ENCODE peak calls at places on chromosomes 13 and 19, in ten cellular contexts. M is H1, C is adrenal gland, P is ovary, V is heart left ventricle, B is stomach, L is tibial nerve, S is IMR-90, A is esophagus squamous epithelium, Z is suprapubic skin. T is an unnamed sample.

GRCh38 chr13:44155422-44156293 is 218.0 kb upstream of the SERP2 start:
- DNase-seq in S (peak; percentile 45), V (peak; percentile 66), Z (peak; percentile 67), C (peak; percentile 32), A (no peak), B (peak; percentile 70), L (peak; percentile 33), P (peak; percentile 79), M (no peak), T (peak; percentile 70)

GRCh38 chr19:29547361-29547960 is 21.7 kb downstream of the VSTM2B start:
- DNase-seq in L (no peak), S (no peak), P (no peak), Z (no peak), B (peak; percentile 2), C (no peak), M (no peak), A (no peak), V (no peak), T (peak; percentile 8)

GRCh38 chr13:25463496-25463895 is 91.7 kb downstream of the ATP8A2 start:
- DNase-seq in Z (no peak), V (no peak), S (peak; percentile 22), P (no peak), C (no peak), L (no peak), A (no peak), M (no peak), B (no peak), T (no peak)

GRCh38 chr19:40460185-40460584 is 5.4 kb downstream of the BLVRB start:
- DNase-seq in L (no peak), S (no peak), V (no peak), Z (no peak), B (no peak), C (no peak), A (no peak), M (no peak), P (no peak), T (no peak)

GRCh38 chr13:32587774-32588165 is 1.5 kb downstream of the PDS5B start:
- DNase-seq in L (no peak), B (no peak), Z (no peak), A (no peak), P (no peak), V (no peak), C (no peak), M (no peak), S (peak; percentile 30), T (no peak)

GRCh38 chr13:36673838-36674326 is at the start of gene SERTM1:
- DNase-seq in M (peak; percentile 81), P (peak; percentile 60), A (no peak), C (no peak), S (no peak), V (peak; percentile 35), B (no peak), Z (no peak), L (no peak), T (peak; percentile 86)

GRCh38 chr13:112719016-112719415 is 29.2 kb downstream of the ATP11A start:
- DNase-seq in V (no peak), P (no peak), Z (no peak), A (no peak), S (peak; percentile 61), C (no peak), M (no peak), B (no peak), L (no peak), T (no peak)

GRCh38 chr13:100334209-100334608 is 245.3 kb downstream of the PCCA start:
- DNase-seq in M (no peak), P (no peak), V (no peak), A (no peak), L (no peak), B (no peak), Z (no peak), C (no peak), S (no peak), T (no peak)

GRCh38 chr19:51727349-51727880 is 3.6 kb upstream of the HAS1 start:
- DNase-seq in V (no peak), L (no peak), Z (no peak), M (no peak), C (no peak), A (no peak), B (no peak), S (no peak), P (no peak), T (no peak)

GRCh38 chr13:30142502-30143211 is 164.7 kb downstream of the KATNAL1 start:
- DNase-seq in A (no peak), Z (peak; percentile 84), C (peak; percentile 55), S (peak; percentile 99), M (no peak), L (no peak), P (peak; percentile 40), V (no peak), B (no peak), T (peak; percentile 65)

GRCh38 chr13:43785166-43785680 is 1.5 kb downstream of the ENOX1 start:
- DNase-seq in B (no peak), Z (no peak), P (no peak), A (no peak), V (no peak), M (no peak), C (no peak), L (no peak), S (peak; percentile 2), T (no peak)

GRCh38 chr13:78742659-78743058 is 83.7 kb upstream of the OBI1 start:
- DNase-seq in B (no peak), P (no peak), L (no peak), S (no peak), Z (no peak), M (no peak), C (no peak), A (no peak), V (no peak), T (no peak)

DNA sequence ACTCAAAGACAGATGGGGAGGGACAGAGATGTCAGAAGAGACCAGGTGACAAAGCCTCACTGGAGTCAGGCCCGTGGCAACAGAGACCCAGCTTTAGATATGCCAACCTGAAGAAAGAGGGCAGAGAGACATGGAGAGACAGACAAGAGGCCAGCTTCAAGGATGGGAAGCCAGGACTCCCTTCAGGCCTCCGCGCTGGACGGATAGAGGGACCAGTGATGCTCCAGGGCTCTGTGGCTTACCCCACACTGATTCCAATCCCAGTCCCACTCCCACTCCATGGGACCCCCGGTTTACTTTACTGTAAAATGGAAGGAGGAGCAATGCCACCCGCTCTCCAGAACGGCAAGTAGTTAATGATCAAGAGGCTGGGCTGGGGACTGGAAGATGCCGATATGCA is 1.7 kb upstream of the ETV2 start:
- DNase-seq in B (no peak), V (no peak), Z (no peak), C (no peak), L (no peak), A (no peak), P (no peak), M (no peak), S (no peak), T (no peak)
- H3K9me3 ChIP-seq in B (no peaks in the 10 kb centered on the region), V (no peaks in the 10 kb centered on the region), Z (no peaks in the 10 kb centered on the region), C (no peaks in the 10 kb centered on the region), L (no peaks in the 10 kb centered on the region), A (no peaks in the 10 kb centered on the region), P (no peaks in the 10 kb centered on the region), M (no peaks in the 10 kb centered on the region), S (no peaks in the 10 kb centered on the region), T (no peaks in the 10 kb centered on the region)

GRCh38 chr19:19821366-19822147 is at the start of gene ZNF506:
- DNase-seq in M (peak; percentile 79), L (peak; percentile 100), B (peak; percentile 100), P (peak; percentile 100), V (peak; percentile 100), S (peak; percentile 92), C (peak; percentile 100), A (peak; percentile 89), Z (peak; percentile 99), T (peak; percentile 85)
- TF ChIP-seq POLR2A in M (peak; percentile 82), L (peak; percentile 71), B (peak; percentile 73), P (peak; percentile 92), V (peak; percentile 30), S (peak; percentile 77), C (peak; percentile 96), A (peak; percentile 86), Z (peak; percentile 97), T (peak; percentile 92)

GRCh38 chr13:110420626-110421025 is 113.5 kb downstream of the COL4A2 start:
- DNase-seq in A (no peak), B (no peak), V (no peak), M (no peak), S (no peak), Z (no peak), L (no peak), C (no peak), P (no peak), T (no peak)

GRCh38 chr13:110421696-110422395 is 114.8 kb downstream of the COL4A2 start:
- DNase-seq in V (no peak), C (no peak), A (no peak), P (no peak), L (no peak), Z (no peak), M (no peak), B (no peak), S (peak; percentile 90), T (no peak)

GRCh38 chr13:110419946-110420345 is 112.9 kb downstream of the COL4A2 start:
- DNase-seq in Z (no peak), C (no peak), L (no peak), S (no peak), P (no peak), A (no peak), V (no peak), B (no peak), M (no peak), T (no peak)

GRCh38 chr13:110419391-110419791 is 112.3 kb downstream of the COL4A2 start:
- DNase-seq in S (no peak), Z (no peak), B (no peak), C (no peak), A (no peak), P (no peak), L (no peak), M (no peak), V (no peak), T (no peak)

GRCh38 chr13:110421061-110421460 is 114.0 kb downstream of the COL4A2 start:
- DNase-seq in C (no peak), V (no peak), A (no peak), M (no peak), S (no peak), P (no peak), B (no peak), Z (no peak), L (no peak), T (no peak)
- H3K4me1 ChIP-seq in C (peaks cover 21% of the 10 kb centered on the region), V (peaks cover 69% of the 10 kb centered on the region), A (peaks cover 9% of the 10 kb centered on the region), M (no peaks in the 10 kb centered on the region), S (peaks cover 23% of the 10 kb centered on the region), P (peaks cover 3% of the 10 kb centered on the region), B (peaks cover 51% of the 10 kb centered on the region), Z (peaks cover 4% of the 10 kb centered on the region), L (peaks cover 7% of the 10 kb centered on the region), T (peaks cover 43% of the 10 kb centered on the region)

DNA sequence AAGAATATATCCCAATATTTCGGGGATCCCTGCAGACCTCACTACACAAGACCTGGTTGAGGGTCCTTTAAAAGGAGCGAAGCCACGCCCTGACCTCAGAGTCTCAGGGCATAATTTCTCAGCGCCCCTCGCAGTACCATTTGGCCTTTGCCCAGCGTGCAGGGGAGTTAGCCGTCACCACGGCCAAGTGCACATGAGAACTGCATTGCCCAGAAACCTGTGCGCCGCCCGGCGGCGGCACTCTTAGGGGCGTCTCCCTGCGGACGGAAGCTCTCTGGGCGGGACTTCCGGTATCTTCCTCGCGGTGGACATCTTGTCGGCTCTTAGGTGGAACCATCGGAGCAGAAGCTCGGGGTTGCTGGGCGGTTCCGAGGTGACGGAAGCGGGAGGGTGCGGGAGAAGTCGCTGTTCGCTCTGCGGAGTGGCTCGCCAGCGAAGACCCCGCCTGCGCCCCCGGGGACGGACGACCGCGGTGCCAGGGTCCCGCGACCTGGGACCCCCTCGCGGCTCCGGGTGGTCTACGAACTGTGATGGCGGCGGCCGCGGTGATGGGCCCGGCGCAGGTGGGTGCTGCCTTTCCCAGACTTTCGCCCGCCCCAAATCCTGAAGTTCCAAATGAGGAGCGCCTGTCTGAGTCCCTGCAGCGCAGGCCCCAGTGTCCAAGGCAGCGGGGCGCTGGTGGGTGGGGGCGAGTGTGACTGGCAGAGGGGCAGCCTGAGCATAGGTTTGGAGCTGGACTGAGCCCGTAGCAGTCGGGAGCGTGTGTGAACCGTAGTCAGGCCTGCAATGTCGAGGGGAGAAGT is at the start of gene ZNF134:
- DNase-seq in P (peak; percentile 86), L (peak; percentile 70), S (peak; percentile 87), C (peak; percentile 92), A (peak; percentile 39), B (peak; percentile 93), Z (peak; percentile 92), V (peak; percentile 97), M (peak; percentile 90), T (peak; percentile 92)
- H3K9me3 ChIP-seq in P (peaks cover 44% of the 10 kb centered on the region), L (peaks cover 74% of the 10 kb centered on the region), S (peaks cover 42% of the 10 kb centered on the region), C (no peaks in the 10 kb centered on the region), A (peaks cover 69% of the 10 kb centered on the region), B (peaks cover 71% of the 10 kb centered on the region), Z (peaks cover 40% of the 10 kb centered on the region), V (peaks cover 36% of the 10 kb centered on the region), M (peaks cover 36% of the 10 kb centered on the region), T (peaks cover 38% of the 10 kb centered on the region)

T was measured in upper lobe of left lung.